ENCODE peak calls at places on chromosome 5, in six cellular contexts. D is sigmoid colon, X is stomach, U is uterus, M is upper lobe of right lung, O is hepatocyte. J is an unnamed sample. For H3K4me1 and H3K36me3, the result is how much of the 10 kb centered on the place peaks cover.

GRCh38 chr5:76331139-76331538 is 71.9 kb upstream of the IQGAP2 start:
- DNase-seq in O (no peak), X (no peak), M (no peak), D (no peak), U (no peak), J (no peak)

GRCh38 chr5:125083932-125084331 is 337.5 kb upstream of the ZNF608 start:
- DNase-seq in X (no peak), U (no peak), M (no peak), D (no peak), O (peak), J (no peak)

GRCh38 chr5:97046270-97046982 is 96.0 kb downstream of the LIX1 start:
- DNase-seq in M (no peak), X (no peak), U (no peak), D (no peak), O (no peak), J (no peak)

GRCh38 chr5:152532714-152533113 is 127.6 kb upstream of the NMUR2 start:
- DNase-seq in X (no peak), U (no peak), O (peak), D (no peak), M (no peak), J (no peak)

GRCh38 chr5:93586948-93587918 is 4.2 kb downstream of the NR2F1 start:
- DNase-seq in U (no peak), X (no peak), O (no peak), D (peak), M (no peak), J (peak)

GRCh38 chr5:132090107-132090506 is 16.5 kb downstream of the CSF2 start:
- DNase-seq in D (no peak), X (no peak), O (no peak), M (no peak), U (no peak), J (no peak)

GRCh38 chr5:150585781-150586461 is 54.5 kb upstream of the SYNPO start:
- DNase-seq in U (no peak), D (peak), O (no peak), X (peak), M (peak), J (no peak)

GRCh38 chr5:54091416-54092130 is 218.8 kb downstream of the ARL15 start:
- DNase-seq in O (no peak), M (no peak), X (no peak), U (no peak), D (peak), J (no peak)

GRCh38 chr5:167634432-167634831 is 657.0 kb upstream of the WWC1 start:
- DNase-seq in M (no peak), U (no peak), O (peak), X (no peak), D (no peak), J (no peak)

GRCh38 chr5:143699121-143699520 is 112.8 kb upstream of the HMHB1 start:
- DNase-seq in X (no peak), U (no peak), D (no peak), M (no peak), O (no peak), J (no peak)

GRCh38 chr5:102857090-102857818 is 102.1 kb downstream of the PAM start:
- DNase-seq in U (peak), X (no peak), M (no peak), O (no peak), D (peak), J (no peak)

GRCh38 chr5:178624626-178625546 is 2.0 kb downstream of the CLK4 start:
- DNase-seq in U (no peak), O (no peak), X (no peak), M (no peak), D (no peak), J (no peak)

GRCh38 chr5:157295247-157295646 is 29.3 kb downstream of the CYFIP2 start:
- DNase-seq in D (no peak), O (no peak), M (no peak), X (no peak), U (no peak), J (no peak)

GRCh38 chr5:179489015-179489414 is 61.3 kb upstream of the RUFY1 start:
- DNase-seq in D (no peak), O (no peak), X (no peak), U (no peak), M (no peak), J (no peak)

GRCh38 chr5:149617760-149618306 is 36.5 kb downstream of the ARHGEF37 start:
- DNase-seq in X (no peak), O (no peak), U (no peak), M (no peak), D (no peak), J (peak)

GRCh38 chr5:144315994-144316634 is 145.4 kb downstream of the KCTD16 start:
- DNase-seq in O (peak), U (no peak), D (no peak), M (no peak), X (no peak), J (no peak)

GRCh38 chr5:145225529-145225928 is 609.6 kb downstream of the PRELID2 start:
- DNase-seq in D (no peak), M (no peak), O (no peak), U (no peak), X (no peak), J (no peak)

GRCh38 chr5:2283481-2284045 is 400.8 kb upstream of the IRX4 start:
- DNase-seq in O (no peak), M (no peak), U (no peak), X (no peak), D (peak), J (no peak)

GRCh38 chr5:171418982-171419662 is at the start of gene FGF18:
- DNase-seq in U (peak), X (peak), D (no peak), O (peak), M (peak), J (peak)

GRCh38 chr5:149789835-149790234 is 59.7 kb downstream of the PPARGC1B start:
- DNase-seq in U (no peak), X (no peak), O (no peak), D (no peak), M (no peak), J (no peak)

GRCh38 chr5:158430166-158430828 is 571.4 kb upstream of the CLINT1 start:
- DNase-seq in M (no peak), X (no peak), D (no peak), U (no peak), O (no peak), J (no peak)

GRCh38 chr5:133866903-133867245 is 101.6 kb downstream of the C5orf15 start:
- DNase-seq in D (no peak), U (no peak), O (no peak), X (no peak), M (peak), J (no peak)

GRCh38 chr5:18778226-18778625 is 1144.0 kb downstream of the TAF11L14 start:
- DNase-seq in U (no peak), M (no peak), D (no peak), X (no peak), O (no peak), J (no peak)

GRCh38 chr5:157802747-157803146 is 56.2 kb downstream of the CLINT1 start:
- DNase-seq in X (no peak), O (no peak), U (no peak), M (no peak), D (no peak), J (no peak)

GRCh38 chr5:133457956-133458355 is 154.4 kb downstream of the FSTL4 start:
- DNase-seq in X (no peak), M (no peak), D (no peak), U (no peak), O (no peak), J (no peak)

GRCh38 chr5:5314626-5315025 is 107.9 kb upstream of the ICE1 start:
- DNase-seq in D (no peak), X (no peak), M (no peak), U (no peak), O (no peak), J (no peak)

GRCh38 chr5:139740138-139740992 is 55.2 kb upstream of the PSD2 start:
- DNase-seq in X (no peak), D (no peak), M (no peak), O (no peak), U (no peak), J (no peak)

GRCh38 chr5:93583525-93583798 is 440 bp downstream of the NR2F1 start:
- DNase-seq in X (no peak), D (no peak), U (no peak), M (no peak), O (no peak), J (no peak)

GRCh38 chr5:22710660-22711059 is 142.5 kb downstream of the CDH12 start:
- DNase-seq in X (no peak), O (no peak), U (no peak), D (no peak), M (no peak), J (no peak)

GRCh38 chr5:55154893-55155292 is 5.1 kb upstream of the GPX8 start:
- DNase-seq in D (no peak), X (no peak), M (no peak), O (no peak), U (no peak), J (no peak)

GRCh38 chr5:55160493-55161209 is 680 bp downstream of the GPX8 start:
- DNase-seq in O (peak), D (peak), X (peak), U (peak), M (no peak), J (peak)

DNA sequence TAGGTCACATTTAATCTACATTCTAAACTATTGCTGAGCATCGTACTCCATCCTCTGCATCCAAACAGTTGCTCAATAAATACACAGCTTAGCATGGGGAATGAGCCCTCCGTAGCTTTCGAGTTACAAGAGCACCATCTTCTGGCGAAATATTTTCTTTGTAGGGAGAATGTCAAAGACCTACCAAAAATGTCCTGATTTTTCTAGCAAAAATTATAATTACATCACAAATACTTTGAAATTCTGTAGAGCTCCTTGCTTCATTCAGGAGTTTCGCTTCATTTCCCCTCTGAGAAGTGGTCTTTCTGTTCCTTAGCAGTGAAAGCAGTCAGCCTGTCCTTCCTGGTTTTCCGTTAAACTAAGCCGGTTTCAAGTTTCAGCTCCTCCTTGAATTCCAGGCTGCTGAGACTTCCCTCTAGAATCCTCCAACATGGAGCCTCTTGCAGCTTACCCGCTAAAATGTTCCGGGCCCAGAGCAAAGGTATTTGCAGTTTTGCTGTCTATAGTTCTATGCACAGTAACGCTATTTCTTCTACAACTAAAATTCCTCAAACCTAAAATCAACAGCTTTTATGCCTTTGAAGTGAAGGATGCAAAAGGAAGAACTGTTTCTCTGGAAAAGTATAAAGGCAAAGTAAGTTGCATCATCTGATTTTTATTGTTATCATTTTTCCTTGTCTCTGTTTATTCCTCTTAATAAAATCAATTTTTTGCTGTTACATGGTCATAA is at the start of gene GPX8:
- DNase-seq in O (peak), M (no peak), D (no peak), U (peak), X (no peak), J (no peak)
- TF ChIP-seq CTCF in O (peak), M (peak), D (peak), U (peak), X (peak), J (peak)

GRCh38 chr5:173832386-173832785 is 55.8 kb upstream of the CPEB4 start:
- DNase-seq in X (no peak), O (no peak), D (no peak), U (no peak), M (no peak), J (no peak)
- H3K4me1 ChIP-seq in X (under half), O (under half), D (under half), U (under half), M (under half), J (under half)

DNA sequence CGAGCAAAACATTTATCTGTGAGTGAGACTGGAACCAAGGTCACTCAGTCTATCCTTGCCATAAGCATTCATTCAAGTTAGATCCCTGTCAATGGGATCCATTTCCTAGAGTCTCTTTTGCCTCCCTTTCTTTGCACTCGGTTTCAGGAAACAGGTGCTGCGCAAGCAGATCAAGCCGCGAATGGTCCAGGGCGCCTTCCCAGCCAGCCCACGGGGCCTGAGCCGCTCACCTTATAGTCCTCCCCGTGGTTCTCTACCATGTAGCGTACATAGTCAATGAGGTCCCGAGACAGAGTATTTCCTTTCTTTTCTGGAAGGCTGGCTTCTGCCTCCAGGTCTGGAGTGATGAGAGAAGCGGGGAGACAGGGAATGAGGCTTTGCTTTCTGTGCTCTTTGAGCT is 3.4 kb downstream of the NOP16 start:
- DNase-seq in M (no peak), U (no peak), D (no peak), O (no peak), X (no peak), J (peak)
- H3K36me3 ChIP-seq in M (under half), U (under half), D (under half), O (under half), X (half or more), J (under half)

GRCh38 chr5:55451976-55452375 is 82.8 kb downstream of the PLPP1 start:
- DNase-seq in D (no peak), X (no peak), O (no peak), M (no peak), U (no peak), J (no peak)
- TF ChIP-seq CTCF in D (no peak), X (no peak), O (no peak), M (no peak), U (no peak), J (no peak)

DNA sequence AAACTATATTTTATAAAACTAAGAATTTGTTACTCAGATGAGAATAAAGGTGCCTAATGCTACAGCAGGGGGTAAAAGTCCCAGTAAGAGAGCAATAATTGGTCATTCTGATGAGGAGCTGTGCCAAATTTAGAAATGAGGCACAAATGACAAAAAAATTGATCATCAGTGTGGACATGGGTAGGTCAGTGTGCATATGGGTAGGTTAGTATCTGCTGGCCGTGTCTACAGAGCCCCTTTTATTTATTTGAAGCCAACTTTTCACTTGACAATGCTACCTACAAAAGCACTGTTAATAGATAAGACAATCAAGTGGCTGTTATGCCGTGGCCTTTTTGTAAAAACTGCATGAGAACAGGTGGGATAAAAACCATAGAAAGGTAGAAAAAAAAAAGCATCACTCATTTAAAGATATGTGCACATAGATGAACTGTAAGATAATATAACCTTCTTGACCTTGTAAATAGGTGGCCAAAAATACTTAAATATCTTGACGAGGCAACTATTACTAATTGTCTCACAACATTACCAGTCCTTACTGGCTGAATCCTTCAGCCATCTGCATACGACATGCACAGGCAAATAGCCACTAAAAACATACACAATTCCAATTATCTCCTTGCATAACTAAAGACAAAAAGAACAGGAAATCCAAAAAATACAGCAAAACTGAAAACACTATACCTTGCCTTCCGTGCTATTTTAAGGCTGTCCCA is 454.7 kb downstream of the RAB3C start:
- DNase-seq in M (no peak), D (no peak), U (no peak), O (no peak), X (no peak), J (no peak)
- H3K4me1 ChIP-seq in M (under half), D (half or more), U (under half), O (under half), X (half or more), J (under half)

GRCh38 chr5:120510994-120511686 is 47.0 kb downstream of the PRR16 start:
- DNase-seq in U (no peak), O (no peak), M (no peak), X (no peak), D (no peak), J (no peak)
- H3K36me3 ChIP-seq in U (under half), O (under half), M (under half), X (under half), D (under half), J (under half)

GRCh38 chr5:118139361-118139760 is 849.0 kb downstream of the DTWD2 start:
- DNase-seq in X (no peak), U (no peak), D (no peak), M (no peak), O (no peak), J (no peak)
- TF ChIP-seq CTCF in X (no peak), U (no peak), D (no peak), M (no peak), O (no peak), J (no peak)

GRCh38 chr5:135053278-135053677 is 19.2 kb upstream of the PITX1 start:
- DNase-seq in D (no peak), O (no peak), U (no peak), X (no peak), M (no peak), J (peak)

GRCh38 chr5:135051399-135051798 is 17.4 kb upstream of the PITX1 start:
- DNase-seq in X (no peak), M (no peak), O (no peak), D (no peak), U (no peak), J (no peak)

GRCh38 chr5:135053989-135054388 is 20.0 kb upstream of the PITX1 start:
- DNase-seq in M (no peak), O (no peak), D (no peak), U (no peak), X (no peak), J (no peak)

GRCh38 chr5:135051872-135052271 is 17.8 kb upstream of the PITX1 start:
- DNase-seq in D (no peak), O (peak), X (no peak), M (no peak), U (no peak), J (peak)

DNA sequence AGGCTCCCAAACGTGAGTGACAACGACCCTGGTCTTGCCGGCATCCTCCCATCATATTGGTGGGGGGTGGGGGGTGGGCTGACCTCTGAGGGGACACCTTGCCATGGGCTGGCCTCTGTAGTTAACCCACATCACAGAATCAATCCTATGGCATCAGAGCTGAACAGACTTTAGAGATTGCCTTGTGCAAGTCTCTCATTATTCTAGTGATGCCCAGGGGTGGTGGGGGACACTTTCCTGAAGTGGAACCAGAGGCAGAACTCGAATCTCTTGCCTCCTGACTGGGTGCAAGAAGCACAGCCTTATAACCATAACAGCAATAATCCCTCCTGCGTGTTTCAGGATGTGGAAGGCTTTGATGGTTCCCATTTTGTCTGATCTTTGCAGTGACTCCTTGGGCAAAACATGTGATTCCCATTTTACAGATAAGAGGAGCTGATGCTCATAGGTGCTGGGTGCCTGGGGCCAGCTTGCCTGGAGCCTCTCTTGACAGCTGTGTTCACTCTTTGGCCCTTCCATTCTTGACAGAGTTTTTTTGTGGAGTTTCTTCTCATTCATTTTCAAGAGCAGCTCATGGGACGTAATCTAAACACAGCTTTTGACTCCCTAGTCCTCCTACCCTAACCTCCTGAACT is 18.6 kb upstream of the PITX1 start:
- DNase-seq in O (no peak), M (no peak), X (no peak), U (no peak), D (no peak), J (peak)
- H3K4me1 ChIP-seq in O (under half), M (under half), X (under half), U (under half), D (under half), J (under half)

GRCh38 chr5:177339107-177339638 is 12.3 kb downstream of the LMAN2 start:
- DNase-seq in O (no peak), U (no peak), D (no peak), M (no peak), X (no peak), J (peak)
- H3K36me3 ChIP-seq in O (under half), U (under half), D (under half), M (half or more), X (half or more), J (under half)

J was measured in kidney.